ENCODE peak calls at places on chromosomes 5 and 9, in ten cellular contexts. L, Q, C, W, I, M, X, J, R and Z are unnamed samples.

GRCh38 chr5:40678021-40678939 is 1.4 kb upstream of the PTGER4 start:
- DNase-seq in L (no peak), Q (no peak), C (no peak), W (no peak), I (no peak), M (no peak), X (no peak), J (peak), R (no peak), Z (no peak)

GRCh38 chr5:157562111-157562581 is 13.4 kb downstream of the ADAM19 start:
- DNase-seq in L (peak), Q (no peak), C (no peak), W (peak), I (no peak), M (no peak), X (no peak), J (no peak), R (no peak), Z (peak)

GRCh38 chr9:137268538-137269201 is 8.9 kb upstream of the TOR4A start:
- DNase-seq in L (no peak), Q (no peak), C (no peak), W (no peak), I (no peak), M (no peak), X (no peak), J (no peak), R (no peak), Z (no peak)

GRCh38 chr5:170587808-170588207 is 84.0 kb downstream of the KCNIP1 start:
- DNase-seq in L (no peak), Q (no peak), C (no peak), W (no peak), I (no peak), M (no peak), X (no peak), J (no peak), R (no peak), Z (no peak)

GRCh38 chr5:141476132-141476909 is 555 bp downstream of the PCDHGC3 start:
- DNase-seq in L (peak), Q (no peak), C (no peak), W (peak), I (no peak), M (peak), X (peak), J (no peak), R (no peak), Z (peak)

GRCh38 chr9:132973713-132974112 is 4.8 kb upstream of the GFI1B start:
- DNase-seq in L (no peak), Q (no peak), C (no peak), W (no peak), I (no peak), M (no peak), X (no peak), J (no peak), R (no peak), Z (no peak)

GRCh38 chr9:8486095-8486494 is 686.5 kb upstream of the DMAC1 start:
- DNase-seq in L (no peak), Q (no peak), C (no peak), W (no peak), I (no peak), M (no peak), X (no peak), J (no peak), R (peak), Z (no peak)

GRCh38 chr5:150153957-150154617 is 1.6 kb downstream of the PDGFRB start:
- DNase-seq in L (peak), Q (no peak), C (no peak), W (no peak), I (no peak), M (no peak), X (no peak), J (no peak), R (no peak), Z (no peak)

GRCh38 chr5:35214051-35214450 is 16.2 kb downstream of the PRLR start:
- DNase-seq in L (no peak), Q (no peak), C (no peak), W (no peak), I (no peak), M (no peak), X (peak), J (no peak), R (no peak), Z (no peak)

GRCh38 chr9:21677387-21677786 is 125.0 kb upstream of the MTAP start:
- DNase-seq in L (no peak), Q (no peak), C (no peak), W (no peak), I (no peak), M (no peak), X (no peak), J (no peak), R (no peak), Z (no peak)

GRCh38 chr5:177432143-177432904 is 5.8 kb downstream of the GRK6 start:
- DNase-seq in L (peak), Q (no peak), C (peak), W (no peak), I (no peak), M (no peak), X (no peak), J (no peak), R (no peak), Z (no peak)